ENCODE peak calls at places on chromosomes 5 and 9, in ten cellular contexts. O, A, B, G, R, N, K, D, Q and X are unnamed samples.

GRCh38 chr9:6680797-6681146 is 35.2 kb upstream of the GLDC start:
- DNase-seq in R (peak; percentile 53), A (peak; percentile 1), O (peak; percentile 34), B (no peak), G (peak; percentile 61), Q (no peak), K (peak; percentile 47), D (peak; percentile 58), N (peak; percentile 63), X (peak; percentile 32)

GRCh38 chr5:74241751-74242140 is 398.8 kb downstream of the ENC1 start:
- DNase-seq in A (no peak), O (no peak), Q (no peak), N (no peak), K (no peak), R (peak; percentile 92), G (no peak), B (peak; percentile 86), D (no peak), X (no peak)

GRCh38 chr5:55187370-55187769 is 14.4 kb upstream of the CDC20B start:
- DNase-seq in O (no peak), G (no peak), N (no peak), K (no peak), R (peak; percentile 26), Q (no peak), A (no peak), D (no peak), B (peak; percentile 61), X (no peak)

GRCh38 chr5:35822541-35822940 is 34.1 kb upstream of the IL7R start:
- DNase-seq in N (no peak), Q (no peak), R (no peak), G (no peak), B (no peak), A (no peak), K (no peak), O (peak; percentile 34), D (no peak), X (no peak)

GRCh38 chr9:96219615-96220257 is 82.2 kb downstream of the HSD17B3 start:
- DNase-seq in B (peak; percentile 9), K (no peak), Q (no peak), G (peak; percentile 62), N (peak; percentile 67), A (no peak), R (no peak), O (no peak), D (peak; percentile 69), X (no peak)

GRCh38 chr5:169728-170094 is 21.6 kb upstream of the LRRC14B start:
- DNase-seq in Q (no peak), N (no peak), B (no peak), O (no peak), R (no peak), D (no peak), A (no peak), K (no peak), G (no peak), X (no peak)

GRCh38 chr5:109739741-109740140 is 50.0 kb downstream of the MAN2A1 start:
- DNase-seq in A (no peak), N (no peak), D (peak; percentile 50), Q (no peak), B (peak; percentile 43), K (no peak), R (peak; percentile 54), G (no peak), O (no peak), X (no peak)

GRCh38 chr5:147711019-147711418 is 71.5 kb downstream of the JAKMIP2 start:
- DNase-seq in Q (no peak), N (no peak), A (no peak), K (no peak), G (no peak), R (no peak), D (no peak), B (no peak), O (no peak), X (no peak)

GRCh38 chr5:1188464-1188863 is 12.9 kb upstream of the SLC6A19 start:
- DNase-seq in K (no peak), R (no peak), N (no peak), A (no peak), G (no peak), D (no peak), B (no peak), Q (no peak), O (no peak), X (no peak)

GRCh38 chr5:67010684-67011409 is 185.8 kb downstream of the CD180 start:
- DNase-seq in R (peak; percentile 33), K (no peak), G (no peak), D (no peak), B (peak; percentile 90), N (no peak), O (no peak), Q (no peak), A (no peak), X (no peak)

GRCh38 chr9:109319631-109320233 is 1.1 kb downstream of the EPB41L4B start:
- DNase-seq in A (no peak), K (no peak), D (no peak), Q (no peak), R (no peak), G (peak; percentile 37), N (no peak), B (no peak), O (no peak), X (no peak)

GRCh38 chr9:112443200-112443599 is 43.4 kb upstream of the KIAA1958 start:
- DNase-seq in D (peak; percentile 11), Q (no peak), K (no peak), B (peak; percentile 24), R (no peak), A (peak; percentile 4), N (no peak), G (no peak), O (no peak), X (no peak)

GRCh38 chr9:13939129-13939528 is 374.8 kb downstream of the NFIB start:
- DNase-seq in D (no peak), R (peak; percentile 45), O (no peak), B (peak; percentile 79), G (no peak), N (no peak), A (peak; percentile 59), Q (no peak), K (no peak), X (no peak)

GRCh38 chr9:114287001-114287762 is 35.7 kb upstream of the ORM1 start:
- DNase-seq in D (peak; percentile 94), G (no peak), O (no peak), Q (no peak), R (no peak), K (no peak), A (no peak), N (no peak), B (no peak), X (no peak)

GRCh38 chr5:136211282-136211681 is 18.3 kb upstream of the SMIM32 start:
- DNase-seq in O (no peak), Q (no peak), G (no peak), K (no peak), A (no peak), D (no peak), B (no peak), R (no peak), N (no peak), X (no peak)

GRCh38 chr5:123429993-123430392 is 6.8 kb upstream of the CEP120 start:
- DNase-seq in Q (no peak), B (peak; percentile 99), D (no peak), N (no peak), A (peak; percentile 96), K (no peak), G (no peak), R (peak; percentile 54), O (no peak), X (no peak)

GRCh38 chr9:135343733-135344522 is 135.7 kb upstream of the PPP1R26 start:
- DNase-seq in B (peak; percentile 38), Q (peak; percentile 86), O (peak; percentile 8), G (peak; percentile 84), K (no peak), N (peak; percentile 81), D (peak; percentile 62), R (peak; percentile 31), A (peak; percentile 5), X (no peak)

GRCh38 chr9:20464242-20464641 is 158.1 kb downstream of the MLLT3 start:
- DNase-seq in B (no peak), K (no peak), G (no peak), N (no peak), R (no peak), A (no peak), O (no peak), Q (no peak), D (no peak), X (no peak)

GRCh38 chr9:107215381-107215780 is 67.7 kb upstream of the RAD23B start:
- DNase-seq in D (no peak), O (no peak), R (peak; percentile 79), A (no peak), G (no peak), N (no peak), K (no peak), Q (no peak), B (peak; percentile 23), X (no peak)

GRCh38 chr5:128844354-128844923 is 120.8 kb upstream of the SLC27A6 start:
- DNase-seq in R (peak; percentile 35), O (no peak), G (no peak), K (no peak), N (no peak), A (peak; percentile 23), D (no peak), B (peak; percentile 46), Q (no peak), X (no peak)

GRCh38 chr9:109274768-109275596 is 45.9 kb downstream of the EPB41L4B start:
- DNase-seq in A (no peak), Q (no peak), R (no peak), G (no peak), N (no peak), K (no peak), B (no peak), O (no peak), D (no peak), X (no peak)

GRCh38 chr5:172163346-172163745 is 24.7 kb downstream of the STK10 start:
- DNase-seq in K (no peak), Q (no peak), D (no peak), O (no peak), A (no peak), G (no peak), B (no peak), N (no peak), R (no peak), X (no peak)

GRCh38 chr5:54746777-54747398 is 229.3 kb downstream of the SNX18 start:
- DNase-seq in R (no peak), D (no peak), Q (no peak), O (no peak), A (no peak), N (no peak), G (no peak), B (no peak), K (no peak), X (no peak)

GRCh38 chr9:115046199-115046598 is 71.8 kb downstream of the TNC start:
- DNase-seq in G (no peak), Q (no peak), D (no peak), R (no peak), K (no peak), N (no peak), O (no peak), A (no peak), B (no peak), X (no peak)